ENCODE peak calls at places on chromosomes 7 and 10, in six cellular contexts. C is cardiac muscle cell; W is endothelial cell; X is CD4-positive, alpha-beta T cell; E is PC-3; A is stomach. I is an unnamed sample.

GRCh38 chr7:132084776-132085388 is 491.4 kb downstream of the PLXNA4 start:
- DNase-seq in A (no peak), E (peak), X (no peak), C (no peak), W (no peak), I (no peak)

GRCh38 chr10:78164687-78165086 is 131.0 kb downstream of the RPS24 start:
- DNase-seq in C (no peak), A (no peak), X (no peak), W (no peak), E (no peak), I (no peak)

GRCh38 chr10:42983595-42983990 is 93.3 kb upstream of the RET start:
- DNase-seq in C (no peak), E (no peak), A (peak), W (no peak), X (no peak), I (no peak)

GRCh38 chr7:154171422-154171821 is 119.2 kb downstream of the DPP6 start:
- DNase-seq in A (no peak), X (no peak), E (no peak), W (no peak), C (no peak), I (no peak)

GRCh38 chr10:107686095-107686494 is 521.6 kb upstream of the SORCS1 start:
- DNase-seq in W (no peak), X (no peak), C (no peak), A (no peak), E (no peak), I (no peak)

GRCh38 chr7:157615101-157615817 is 278.5 kb downstream of the DNAJB6 start:
- DNase-seq in C (no peak), A (no peak), X (peak), W (no peak), E (no peak), I (no peak)

GRCh38 chr10:113648478-113648877 is 15.4 kb downstream of the NRAP start:
- DNase-seq in C (peak), A (no peak), E (peak), X (no peak), W (no peak), I (no peak)

GRCh38 chr7:101303102-101303701 is 18.4 kb downstream of the IFT22 start:
- DNase-seq in A (no peak), E (no peak), X (no peak), W (no peak), C (no peak), I (no peak)

GRCh38 chr7:149020483-149020882 is 7.8 kb downstream of the PDIA4 start:
- DNase-seq in X (no peak), E (no peak), C (no peak), W (no peak), A (no peak), I (no peak)

GRCh38 chr10:14554091-14554842 is 220.4 kb downstream of the FAM107B start:
- DNase-seq in X (no peak), W (no peak), A (peak), C (no peak), E (peak), I (peak)

GRCh38 chr7:116901143-116901542 is 38.8 kb downstream of the CAPZA2 start:
- DNase-seq in W (no peak), E (no peak), A (no peak), X (no peak), C (no peak), I (no peak)

GRCh38 chr7:33107136-33108066 is 1.8 kb downstream of the RP9 start:
- DNase-seq in W (peak), C (peak), E (peak), A (peak), X (peak), I (peak)

GRCh38 chr7:33108931-33109757 is at the start of gene RP9:
- DNase-seq in A (peak), C (peak), W (peak), E (peak), X (peak), I (peak)

GRCh38 chr7:33109758-33110238 is 594 bp upstream of the RP9 start:
- DNase-seq in A (no peak), C (no peak), X (no peak), W (no peak), E (peak), I (peak)

GRCh38 chr7:33111614-33112013 is 2.4 kb upstream of the RP9 start:
- DNase-seq in A (no peak), E (no peak), X (no peak), C (no peak), W (no peak), I (peak)

GRCh38 chr7:33108591-33108930 is 643 bp downstream of the RP9 start:
- DNase-seq in W (no peak), X (peak), A (no peak), E (no peak), C (no peak), I (peak)
- TF ChIP-seq CTCF in W (no peak), X (no peak), A (no peak), E (no peak), C (peak), I (peak)

DNA sequence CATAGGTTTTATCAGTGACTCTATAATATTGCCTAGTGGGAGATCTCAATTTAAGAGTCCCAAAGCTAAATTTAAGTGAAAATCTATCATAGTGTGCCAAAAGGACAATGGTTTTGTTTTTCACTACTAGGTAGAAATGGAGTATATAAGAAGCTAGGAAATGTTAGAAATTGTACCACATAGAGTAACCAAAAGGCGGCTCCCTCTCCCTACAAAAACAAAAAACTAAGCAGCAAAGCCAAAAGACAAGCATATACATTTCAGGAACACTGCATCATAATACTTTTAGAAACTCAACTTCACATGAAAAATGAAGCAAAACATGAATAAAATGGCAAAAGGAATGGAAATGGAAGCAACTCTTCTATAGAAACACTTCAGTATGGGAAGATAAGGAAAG is 271.6 kb downstream of the CACNA2D1 start:
- DNase-seq in E (peak), W (no peak), C (no peak), A (no peak), X (no peak), I (no peak)
- TF ChIP-seq CTCF in E (peak), W (no peak), C (peak), A (no peak), X (no peak), I (no peak)

DNA sequence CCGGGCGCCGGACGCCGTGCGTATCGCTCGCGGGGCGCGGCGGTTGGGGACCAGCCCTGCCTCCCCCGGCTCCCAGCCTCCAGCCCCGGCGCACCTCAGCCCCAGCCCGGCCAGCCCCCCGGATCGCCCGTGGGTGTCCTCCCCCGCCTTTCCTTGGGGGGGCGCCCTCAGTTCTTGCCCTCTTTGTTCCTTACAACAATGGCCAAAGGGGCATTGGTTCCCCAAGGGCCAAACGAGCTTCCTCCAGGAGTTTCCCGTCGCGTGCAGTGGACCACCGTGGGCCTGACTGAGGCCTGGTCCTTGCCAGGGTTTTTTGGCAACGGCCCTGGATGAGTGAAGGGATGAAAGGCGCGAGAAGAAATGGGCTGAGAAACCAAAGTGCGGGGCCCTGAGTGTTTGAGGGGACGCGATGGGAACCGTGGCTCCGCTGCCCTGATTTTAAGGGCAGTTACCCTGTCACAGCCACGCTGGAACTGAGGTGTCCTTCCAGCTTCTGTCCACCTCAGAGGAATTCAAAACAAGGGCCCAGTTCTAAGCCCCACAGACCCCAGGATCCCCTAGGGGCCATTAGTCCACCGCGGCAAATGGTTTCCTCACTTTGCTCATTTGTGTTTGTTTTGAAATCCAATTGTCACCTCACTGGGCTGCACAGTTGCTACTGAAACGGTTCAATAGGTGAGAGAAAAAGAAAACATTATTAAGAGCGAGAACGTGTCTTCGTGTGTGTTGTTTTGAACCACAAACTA is 1.4 kb downstream of the MACROH2A2 start:
- DNase-seq in E (peak), C (peak), X (no peak), A (no peak), W (peak), I (peak)
- TF ChIP-seq CTCF in E (peak), C (peak), X (no peak), A (no peak), W (peak), I (peak)

GRCh38 chr7:153047569-153047968 is 288.0 kb downstream of the ACTR3B start:
- DNase-seq in W (no peak), X (no peak), E (no peak), C (no peak), A (no peak), I (no peak)

GRCh38 chr7:153043440-153043839 is 283.9 kb downstream of the ACTR3B start:
- DNase-seq in W (no peak), C (no peak), X (no peak), E (no peak), A (no peak), I (no peak)

GRCh38 chr7:153047079-153047478 is 287.5 kb downstream of the ACTR3B start:
- DNase-seq in A (no peak), X (no peak), W (no peak), C (no peak), E (no peak), I (no peak)

GRCh38 chr7:153044981-153045380 is 285.4 kb downstream of the ACTR3B start:
- DNase-seq in E (no peak), X (no peak), C (no peak), A (no peak), W (no peak), I (no peak)
- TF ChIP-seq CTCF in E (no peak), X (no peak), C (no peak), A (no peak), W (no peak), I (no peak)

DNA sequence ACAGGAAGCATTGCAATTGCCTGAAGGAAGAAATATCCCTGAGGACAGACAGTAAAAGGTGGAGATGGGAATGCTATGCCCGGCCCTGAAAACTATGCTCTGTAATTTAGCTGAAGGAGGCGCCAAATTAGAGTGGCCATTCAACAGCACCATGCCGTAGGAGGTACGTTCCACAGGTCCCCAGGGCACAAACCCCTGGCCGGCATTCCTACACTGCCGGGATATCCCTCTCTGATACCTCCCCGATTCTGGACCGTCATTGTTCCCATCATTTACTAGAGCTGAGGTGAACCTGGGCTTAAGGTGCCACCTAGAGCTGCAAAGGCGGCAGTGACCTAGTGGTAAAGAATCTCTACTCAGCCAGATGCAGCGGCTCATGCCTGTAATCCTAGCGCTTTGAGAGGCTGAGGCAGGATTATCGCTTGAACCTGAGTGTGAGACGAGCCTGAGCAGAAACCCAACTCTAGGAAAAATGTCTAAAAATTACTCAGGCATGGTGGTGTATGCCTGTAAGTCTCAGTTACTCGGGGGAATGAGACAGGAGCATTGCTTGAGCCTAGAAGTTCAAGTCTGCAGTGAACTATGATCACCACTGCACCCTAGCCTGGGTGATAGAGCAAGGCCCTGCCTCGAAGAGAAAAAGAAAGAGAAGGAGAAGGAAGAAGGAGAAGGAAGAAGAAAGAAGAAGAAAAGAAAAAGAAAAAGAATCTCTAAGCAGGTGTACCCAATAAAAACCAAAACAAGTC is 53.0 kb upstream of the TNKS2 start:
- DNase-seq in C (peak), E (peak), X (no peak), A (peak), W (peak), I (peak)
- TF ChIP-seq CTCF in C (peak), E (peak), X (no peak), A (no peak), W (no peak), I (peak)

GRCh38 chr10:119598397-119598796 is 1.6 kb upstream of the TIAL1 start:
- DNase-seq in W (no peak), E (no peak), X (no peak), C (no peak), A (no peak), I (no peak)

GRCh38 chr10:119596537-119597404 is at the start of gene TIAL1:
- DNase-seq in C (peak), A (peak), X (peak), E (peak), W (peak), I (peak)

GRCh38 chr10:119597405-119598186 is 832 bp upstream of the TIAL1 start:
- DNase-seq in A (no peak), E (no peak), X (no peak), C (no peak), W (no peak), I (no peak)

GRCh38 chr10:119602241-119603095 is 5.7 kb upstream of the TIAL1 start:
- DNase-seq in A (no peak), C (peak), W (peak), E (peak), X (peak), I (peak)
- TF ChIP-seq CTCF in A (no peak), C (peak), W (peak), E (peak), X (peak), I (peak)

DNA sequence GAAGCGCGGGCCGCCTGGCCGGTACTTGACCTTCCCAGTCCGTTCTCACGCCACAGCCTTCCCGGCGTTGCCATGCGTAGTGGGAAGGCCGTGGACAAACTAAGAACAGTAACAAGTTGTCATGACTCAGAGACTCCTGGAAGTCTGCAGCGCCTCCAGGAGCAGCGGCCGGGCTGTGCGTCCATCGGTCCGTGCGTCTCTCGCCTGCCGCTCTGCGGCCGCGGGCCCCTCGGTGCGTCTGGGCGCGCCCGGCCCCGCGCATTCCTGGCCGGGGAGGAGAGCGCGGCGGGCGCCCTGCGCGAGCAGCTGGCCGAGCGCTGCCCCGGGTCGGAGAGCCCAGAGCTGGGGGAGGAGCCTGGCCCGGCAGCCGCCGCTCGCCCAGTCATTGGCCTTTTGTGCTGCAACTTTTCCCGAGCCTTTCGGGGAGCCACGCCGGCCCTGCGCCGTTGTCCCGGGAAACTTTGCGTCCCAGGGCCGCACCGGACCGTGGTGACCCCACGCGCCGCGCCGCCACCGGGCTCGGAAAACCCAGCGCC is 123.7 kb downstream of the TACC2 start:
- DNase-seq in W (peak), A (peak), E (peak), C (peak), X (no peak), I (peak)
- TF ChIP-seq CTCF in W (no peak), A (no peak), E (peak), C (peak), X (no peak), I (peak)